ENCODE peak calls at places on chromosomes 3 and 15, in nine cellular contexts. One of them, this sample, is unnamed.

GRCh38 chr3:99425930-99426329 is 212.5 kb upstream of the COL8A1 start:
- DNase-seq in K562: no peak
- DNase-seq in GM12865: no peak
- DNase-seq in ovary: no peak
- DNase-seq in lower leg skin: no peak
- DNase-seq in fibroblast of pulmonary artery: no peak
- DNase-seq in GM13977: no peak
- DNase-seq in lower lobe of right lung: no peak
- DNase-seq in glutamatergic neuron: no peak
- DNase-seq in this sample: no peak

GRCh38 chr3:129016366-129016724 is 15.2 kb downstream of the EFCC1 start:
- DNase-seq in ovary: no peak
- DNase-seq in glutamatergic neuron: no peak
- DNase-seq in lower lobe of right lung: peak; percentile 60
- DNase-seq in K562: no peak
- DNase-seq in GM12865: peak; percentile 47
- DNase-seq in lower leg skin: no peak
- DNase-seq in fibroblast of pulmonary artery: no peak
- DNase-seq in GM13977: no peak
- DNase-seq in this sample: no peak

GRCh38 chr3:185537369-185537970 is 14.9 kb downstream of the LIPH start:
- DNase-seq in ovary: no peak
- DNase-seq in lower lobe of right lung: peak; percentile 63
- DNase-seq in lower leg skin: peak; percentile 81
- DNase-seq in K562: peak; percentile 63
- DNase-seq in glutamatergic neuron: no peak
- DNase-seq in GM12865: peak; percentile 97
- DNase-seq in fibroblast of pulmonary artery: peak; percentile 94
- DNase-seq in GM13977: peak; percentile 84
- DNase-seq in this sample: peak; percentile 81

GRCh38 chr3:14480207-14481017 is 59.7 kb downstream of the GRIP2 start:
- DNase-seq in glutamatergic neuron: no peak
- DNase-seq in GM13977: no peak
- DNase-seq in fibroblast of pulmonary artery: peak; percentile 72
- DNase-seq in lower leg skin: no peak
- DNase-seq in K562: no peak
- DNase-seq in lower lobe of right lung: peak; percentile 45
- DNase-seq in ovary: peak; percentile 58
- DNase-seq in GM12865: no peak
- DNase-seq in this sample: no peak

GRCh38 chr3:184491867-184492615 is 69.5 kb upstream of the EPHB3 start:
- DNase-seq in GM13977: no peak
- DNase-seq in GM12865: no peak
- DNase-seq in lower lobe of right lung: peak; percentile 74
- DNase-seq in lower leg skin: no peak
- DNase-seq in glutamatergic neuron: no peak
- DNase-seq in K562: no peak
- DNase-seq in ovary: peak; percentile 65
- DNase-seq in fibroblast of pulmonary artery: no peak
- DNase-seq in this sample: no peak

GRCh38 chr3:52845691-52846426 is 11.0 kb upstream of the MUSTN1 start:
- DNase-seq in lower lobe of right lung: no peak
- DNase-seq in K562: peak; percentile 51
- DNase-seq in lower leg skin: no peak
- DNase-seq in GM13977: no peak
- DNase-seq in fibroblast of pulmonary artery: no peak
- DNase-seq in GM12865: no peak
- DNase-seq in ovary: no peak
- DNase-seq in glutamatergic neuron: no peak
- DNase-seq in this sample: no peak

GRCh38 chr3:196080997-196081833 is 675 bp downstream of the TFRC start:
- DNase-seq in GM12865: peak; percentile 75
- DNase-seq in fibroblast of pulmonary artery: peak; percentile 36
- DNase-seq in glutamatergic neuron: peak; percentile 67
- DNase-seq in lower leg skin: peak; percentile 93
- DNase-seq in lower lobe of right lung: peak; percentile 84
- DNase-seq in GM13977: peak; percentile 50
- DNase-seq in K562: peak; percentile 73
- DNase-seq in ovary: peak; percentile 75
- DNase-seq in this sample: peak; percentile 59

GRCh38 chr15:40340038-40340739 is 550 bp downstream of the CCDC9B start:
- DNase-seq in lower lobe of right lung: peak; percentile 70
- DNase-seq in lower leg skin: no peak
- DNase-seq in GM12865: no peak
- DNase-seq in K562: no peak
- DNase-seq in fibroblast of pulmonary artery: peak; percentile 82
- DNase-seq in ovary: peak; percentile 92
- DNase-seq in GM13977: no peak
- DNase-seq in glutamatergic neuron: peak; percentile 72
- DNase-seq in this sample: no peak

GRCh38 chr15:94582368-94582767 is 351.0 kb downstream of the MCTP2 start:
- DNase-seq in lower lobe of right lung: no peak
- DNase-seq in glutamatergic neuron: peak; percentile 36
- DNase-seq in GM12865: peak; percentile 27
- DNase-seq in K562: peak; percentile 15
- DNase-seq in GM13977: peak; percentile 22
- DNase-seq in ovary: no peak
- DNase-seq in fibroblast of pulmonary artery: peak; percentile 25
- DNase-seq in lower leg skin: no peak
- DNase-seq in this sample: peak; percentile 21

GRCh38 chr15:35912196-35912595 is 366.2 kb upstream of the DPH6 start:
- DNase-seq in GM13977: no peak
- DNase-seq in GM12865: no peak
- DNase-seq in glutamatergic neuron: no peak
- DNase-seq in lower leg skin: no peak
- DNase-seq in ovary: no peak
- DNase-seq in fibroblast of pulmonary artery: peak; percentile 53
- DNase-seq in K562: no peak
- DNase-seq in lower lobe of right lung: no peak
- DNase-seq in this sample: no peak

GRCh38 chr15:60972301-60972700 is 256.8 kb downstream of the RORA start:
- DNase-seq in GM13977: no peak
- DNase-seq in fibroblast of pulmonary artery: peak; percentile 73
- DNase-seq in GM12865: no peak
- DNase-seq in ovary: no peak
- DNase-seq in glutamatergic neuron: no peak
- DNase-seq in K562: no peak
- DNase-seq in lower lobe of right lung: no peak
- DNase-seq in lower leg skin: no peak
- DNase-seq in this sample: no peak

GRCh38 chr3:62373714-62374333 is 474 bp upstream of the FEZF2 start:
- DNase-seq in lower lobe of right lung: no peak
- DNase-seq in K562: no peak
- DNase-seq in ovary: no peak
- DNase-seq in fibroblast of pulmonary artery: no peak
- DNase-seq in GM13977: peak; percentile 20
- DNase-seq in lower leg skin: no peak
- DNase-seq in glutamatergic neuron: no peak
- DNase-seq in GM12865: no peak
- DNase-seq in this sample: peak; percentile 33

GRCh38 chr3:1195922-1196321 is 103.1 kb downstream of the CNTN6 start:
- DNase-seq in GM12865: no peak
- DNase-seq in ovary: no peak
- DNase-seq in GM13977: no peak
- DNase-seq in glutamatergic neuron: no peak
- DNase-seq in lower leg skin: no peak
- DNase-seq in K562: no peak
- DNase-seq in lower lobe of right lung: no peak
- DNase-seq in fibroblast of pulmonary artery: peak; percentile 87
- DNase-seq in this sample: no peak

GRCh38 chr3:150275946-150276345 is 132.2 kb upstream of the TSC22D2 start:
- DNase-seq in GM12865: no peak
- DNase-seq in GM13977: no peak
- DNase-seq in lower lobe of right lung: no peak
- DNase-seq in lower leg skin: no peak
- DNase-seq in fibroblast of pulmonary artery: peak; percentile 31
- DNase-seq in glutamatergic neuron: no peak
- DNase-seq in ovary: no peak
- DNase-seq in K562: no peak
- DNase-seq in this sample: no peak

GRCh38 chr3:136074546-136074945 is 109.0 kb downstream of the PPP2R3A start:
- DNase-seq in GM13977: no peak
- DNase-seq in lower leg skin: no peak
- DNase-seq in K562: no peak
- DNase-seq in lower lobe of right lung: no peak
- DNase-seq in glutamatergic neuron: no peak
- DNase-seq in fibroblast of pulmonary artery: peak; percentile 17
- DNase-seq in ovary: no peak
- DNase-seq in GM12865: no peak
- DNase-seq in this sample: no peak

GRCh38 chr3:170520996-170521395 is 64.9 kb downstream of the SLC7A14 start:
- DNase-seq in lower leg skin: no peak
- DNase-seq in GM12865: no peak
- DNase-seq in lower lobe of right lung: no peak
- DNase-seq in fibroblast of pulmonary artery: no peak
- DNase-seq in glutamatergic neuron: no peak
- DNase-seq in ovary: no peak
- DNase-seq in K562: peak; percentile 29
- DNase-seq in GM13977: no peak
- DNase-seq in this sample: no peak

GRCh38 chr15:27993996-27994775 is 104.9 kb downstream of the OCA2 start:
- DNase-seq in ovary: no peak
- DNase-seq in fibroblast of pulmonary artery: no peak
- DNase-seq in GM13977: no peak
- DNase-seq in K562: no peak
- DNase-seq in lower leg skin: no peak
- DNase-seq in glutamatergic neuron: no peak
- DNase-seq in GM12865: no peak
- DNase-seq in lower lobe of right lung: no peak
- DNase-seq in this sample: no peak

GRCh38 chr3:46864051-46864881 is 1.0 kb upstream of the MYL3 start:
- DNase-seq in GM13977: no peak
- DNase-seq in ovary: peak; percentile 39
- DNase-seq in GM12865: no peak
- DNase-seq in glutamatergic neuron: peak; percentile 6
- DNase-seq in K562: no peak
- DNase-seq in lower leg skin: peak; percentile 85
- DNase-seq in lower lobe of right lung: peak; percentile 27
- DNase-seq in fibroblast of pulmonary artery: no peak
- DNase-seq in this sample: no peak

GRCh38 chr3:127044996-127045395 is 62.1 kb downstream of the PLXNA1 start:
- DNase-seq in lower leg skin: no peak
- DNase-seq in GM12865: no peak
- DNase-seq in GM13977: no peak
- DNase-seq in ovary: peak; percentile 28
- DNase-seq in K562: peak; percentile 70
- DNase-seq in glutamatergic neuron: no peak
- DNase-seq in fibroblast of pulmonary artery: no peak
- DNase-seq in lower lobe of right lung: peak; percentile 73
- DNase-seq in this sample: no peak

GRCh38 chr3:100068758-100069345 is 45.4 kb downstream of the FILIP1L start:
- DNase-seq in fibroblast of pulmonary artery: peak; percentile 78
- DNase-seq in ovary: peak; percentile 82
- DNase-seq in K562: peak; percentile 32
- DNase-seq in lower lobe of right lung: peak; percentile 83
- DNase-seq in GM12865: peak; percentile 87
- DNase-seq in GM13977: peak; percentile 77
- DNase-seq in lower leg skin: peak; percentile 91
- DNase-seq in glutamatergic neuron: peak; percentile 85
- DNase-seq in this sample: peak; percentile 65

GRCh38 chr3:146166450-146167222 is 5.7 kb upstream of the PLOD2 start:
- DNase-seq in lower lobe of right lung: no peak
- DNase-seq in glutamatergic neuron: no peak
- DNase-seq in GM13977: no peak
- DNase-seq in ovary: no peak
- DNase-seq in fibroblast of pulmonary artery: peak; percentile 83
- DNase-seq in lower leg skin: no peak
- DNase-seq in K562: no peak
- DNase-seq in GM12865: no peak
- DNase-seq in this sample: no peak

GRCh38 chr15:51267047-51267713 is 71.2 kb downstream of the CYP19A1 start:
- DNase-seq in glutamatergic neuron: peak; percentile 44
- DNase-seq in GM12865: no peak
- DNase-seq in lower lobe of right lung: no peak
- DNase-seq in fibroblast of pulmonary artery: no peak
- DNase-seq in GM13977: no peak
- DNase-seq in ovary: no peak
- DNase-seq in K562: no peak
- DNase-seq in lower leg skin: no peak
- DNase-seq in this sample: no peak

GRCh38 chr3:60064210-60065178 is 1014.7 kb upstream of the CFAP20DC start:
- DNase-seq in lower leg skin: no peak
- DNase-seq in K562: no peak
- DNase-seq in glutamatergic neuron: no peak
- DNase-seq in ovary: no peak
- DNase-seq in fibroblast of pulmonary artery: peak; percentile 4
- DNase-seq in GM12865: no peak
- DNase-seq in GM13977: no peak
- DNase-seq in lower lobe of right lung: no peak
- DNase-seq in this sample: no peak
- TF ChIP-seq CTCF in lower leg skin: no peak
- TF ChIP-seq CTCF in K562: no peak
- TF ChIP-seq CTCF in glutamatergic neuron: no peak
- TF ChIP-seq CTCF in ovary: no peak
- TF ChIP-seq CTCF in fibroblast of pulmonary artery: no peak
- TF ChIP-seq CTCF in GM12865: no peak
- TF ChIP-seq CTCF in GM13977: no peak
- TF ChIP-seq CTCF in lower lobe of right lung: no peak
- TF ChIP-seq CTCF in this sample: no peak

GRCh38 chr3:102741105-102741504 is 306.3 kb downstream of the ZPLD1 start:
- DNase-seq in lower lobe of right lung: no peak
- DNase-seq in GM13977: no peak
- DNase-seq in fibroblast of pulmonary artery: no peak
- DNase-seq in GM12865: peak; percentile 4
- DNase-seq in ovary: no peak
- DNase-seq in glutamatergic neuron: no peak
- DNase-seq in lower leg skin: no peak
- DNase-seq in K562: no peak
- DNase-seq in this sample: no peak
- TF ChIP-seq CTCF in lower lobe of right lung: no peak
- TF ChIP-seq CTCF in GM13977: no peak
- TF ChIP-seq CTCF in fibroblast of pulmonary artery: no peak
- TF ChIP-seq CTCF in GM12865: peak; percentile 19
- TF ChIP-seq CTCF in ovary: no peak
- TF ChIP-seq CTCF in glutamatergic neuron: no peak
- TF ChIP-seq CTCF in lower leg skin: no peak
- TF ChIP-seq CTCF in K562: no peak
- TF ChIP-seq CTCF in this sample: no peak

DNA sequence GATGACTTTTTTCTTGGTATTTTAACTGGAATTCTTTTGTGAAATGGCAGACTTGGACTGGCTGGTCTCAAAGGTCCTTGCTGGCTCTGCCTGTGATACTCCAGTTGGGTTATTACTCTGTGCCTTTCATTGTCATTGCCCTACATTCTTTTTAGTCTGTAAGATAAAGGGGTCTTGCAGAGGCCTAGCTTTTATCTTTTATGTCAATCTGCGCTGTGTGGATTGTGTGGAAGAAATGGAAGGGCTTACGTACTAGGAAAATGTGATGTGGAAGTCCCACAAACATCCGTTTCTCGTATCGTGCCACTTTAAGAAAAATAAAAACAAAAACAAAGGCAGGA is 8.7 kb upstream of the TMEM212 start:
- DNase-seq in fibroblast of pulmonary artery: no peak
- DNase-seq in GM12865: no peak
- DNase-seq in GM13977: no peak
- DNase-seq in ovary: no peak
- DNase-seq in glutamatergic neuron: no peak
- DNase-seq in lower lobe of right lung: no peak
- DNase-seq in K562: no peak
- DNase-seq in lower leg skin: no peak
- DNase-seq in this sample: no peak
- TF ChIP-seq CTCF in fibroblast of pulmonary artery: no peak
- TF ChIP-seq CTCF in GM12865: no peak
- TF ChIP-seq CTCF in GM13977: no peak
- TF ChIP-seq CTCF in ovary: no peak
- TF ChIP-seq CTCF in glutamatergic neuron: no peak
- TF ChIP-seq CTCF in lower lobe of right lung: no peak
- TF ChIP-seq CTCF in K562: peak; percentile 1
- TF ChIP-seq CTCF in lower leg skin: no peak
- TF ChIP-seq CTCF in this sample: no peak

GRCh38 chr3:192212335-192212734 is 515.0 kb downstream of the FGF12 start:
- DNase-seq in lower lobe of right lung: no peak
- DNase-seq in fibroblast of pulmonary artery: no peak
- DNase-seq in lower leg skin: no peak
- DNase-seq in K562: no peak
- DNase-seq in GM13977: no peak
- DNase-seq in GM12865: peak; percentile 7
- DNase-seq in ovary: no peak
- DNase-seq in glutamatergic neuron: no peak
- DNase-seq in this sample: no peak
- TF ChIP-seq CTCF in lower lobe of right lung: no peak
- TF ChIP-seq CTCF in fibroblast of pulmonary artery: no peak
- TF ChIP-seq CTCF in lower leg skin: no peak
- TF ChIP-seq CTCF in K562: no peak
- TF ChIP-seq CTCF in GM13977: peak; percentile 46
- TF ChIP-seq CTCF in GM12865: peak; percentile 19
- TF ChIP-seq CTCF in ovary: no peak
- TF ChIP-seq CTCF in glutamatergic neuron: no peak
- TF ChIP-seq CTCF in this sample: no peak

This sample was measured in GM20000.